ENCODE peak calls at places on chromosomes 5 and 9, in six cellular contexts. M is sigmoid colon, P is ovary, I is HepG2, Z is SK-N-SH, F is tibial nerve. E is an unnamed sample. For H3K27me3, the result is how much of the 10 kb centered on the place peaks cover.

GRCh38 chr9:106888992-106889631 is 26.1 kb downstream of the ZNF462 start:
- DNase-seq in F (no peak), I (no peak), M (no peak), Z (no peak), P (no peak), E (no peak)

GRCh38 chr5:66494437-66494836 is 101.8 kb upstream of the MAST4 start:
- DNase-seq in M (no peak), P (no peak), I (no peak), F (no peak), Z (no peak), E (no peak)

GRCh38 chr9:22084336-22085035 is 75.4 kb upstream of the CDKN2B start:
- DNase-seq in M (no peak), Z (no peak), F (no peak), I (peak), P (no peak), E (no peak)

GRCh38 chr5:37554938-37555337 is 175.8 kb downstream of the WDR70 start:
- DNase-seq in Z (peak), P (no peak), F (no peak), I (peak), M (no peak), E (no peak)

GRCh38 chr9:13942695-13943094 is 371.2 kb downstream of the NFIB start:
- DNase-seq in I (no peak), M (peak), P (no peak), F (no peak), Z (no peak), E (no peak)

GRCh38 chr9:3087697-3088096 is 243.8 kb upstream of the PUM3 start:
- DNase-seq in I (no peak), M (no peak), F (no peak), Z (no peak), P (no peak), E (no peak)

GRCh38 chr5:40630166-40630565 is 49.5 kb upstream of the PTGER4 start:
- DNase-seq in M (no peak), F (no peak), Z (no peak), I (no peak), P (no peak), E (no peak)

GRCh38 chr9:16659096-16659495 is 211.4 kb downstream of the BNC2 start:
- DNase-seq in Z (no peak), F (no peak), P (no peak), M (no peak), I (no peak), E (no peak)

GRCh38 chr9:4299006-4299795 is 667 bp downstream of the GLIS3 start:
- DNase-seq in P (peak), Z (peak), I (no peak), F (peak), M (peak), E (peak)

GRCh38 chr9:105295986-105296385 is 51.5 kb downstream of the SLC44A1 start:
- DNase-seq in P (no peak), Z (no peak), I (no peak), F (no peak), M (no peak), E (no peak)

GRCh38 chr5:123133438-123134100 is 44.5 kb downstream of the PRDM6 start:
- DNase-seq in M (no peak), P (no peak), I (no peak), F (no peak), Z (no peak), E (no peak)

GRCh38 chr9:14323969-14324366 is 10.0 kb upstream of the NFIB start:
- DNase-seq in Z (no peak), I (no peak), P (no peak), M (no peak), F (no peak), E (no peak)

GRCh38 chr5:161676109-161676508 is 9.4 kb upstream of the GABRA6 start:
- DNase-seq in P (no peak), M (no peak), F (no peak), Z (peak), I (peak), E (no peak)

GRCh38 chr5:71905804-71906711 is 187.0 kb downstream of the CARTPT start:
- DNase-seq in F (no peak), Z (peak), M (no peak), I (no peak), P (peak), E (no peak)

GRCh38 chr5:151199581-151200185 is 24.2 kb downstream of the CCDC69 start:
- DNase-seq in Z (no peak), F (no peak), I (no peak), M (no peak), P (no peak), E (no peak)

GRCh38 chr9:126474786-126475485 is 138.8 kb upstream of the LMX1B start:
- DNase-seq in M (no peak), P (no peak), F (no peak), Z (no peak), I (no peak), E (no peak)

GRCh38 chr9:32992596-32993238 is 8.7 kb downstream of the APTX start:
- DNase-seq in M (no peak), F (no peak), I (no peak), Z (no peak), P (no peak), E (no peak)

GRCh38 chr9:37903581-37903830 is 421 bp downstream of the SLC25A51 start:
- DNase-seq in P (no peak), M (peak), I (no peak), Z (no peak), F (no peak), E (no peak)

GRCh38 chr5:151005187-151005974 is 15.0 kb upstream of the GPX3 start:
- DNase-seq in P (peak), Z (no peak), M (peak), F (peak), I (peak), E (no peak)

GRCh38 chr5:38601133-38601842 is 44.8 kb upstream of the LIFR start:
- DNase-seq in Z (no peak), F (no peak), M (no peak), I (no peak), P (no peak), E (peak)

GRCh38 chr9:81979196-81979595 is 9.4 kb upstream of the SPATA31D1 start:
- DNase-seq in M (no peak), F (no peak), P (no peak), I (no peak), Z (no peak), E (no peak)

GRCh38 chr5:132260714-132261615 is 3.5 kb downstream of the PDLIM4 start:
- DNase-seq in P (peak), M (peak), F (peak), Z (no peak), I (no peak), E (peak)

GRCh38 chr9:136864996-136865767 is 926 bp downstream of the EDF1 start:
- DNase-seq in P (no peak), F (no peak), I (no peak), Z (no peak), M (no peak), E (no peak)

GRCh38 chr9:118961857-118962256 is 407.4 kb downstream of the BRINP1 start:
- DNase-seq in P (no peak), M (no peak), Z (no peak), F (no peak), I (no peak), E (no peak)

GRCh38 chr5:90409318-90410177 is at the start of gene CETN3:
- DNase-seq in P (peak), Z (peak), M (peak), F (peak), I (peak), E (peak)

GRCh38 chr5:116448450-116448849 is 126.2 kb downstream of the SEMA6A start:
- DNase-seq in F (no peak), I (peak), M (no peak), P (no peak), Z (peak), E (no peak)

GRCh38 chr9:106106396-106106795 is 412.1 kb downstream of the TMEM38B start:
- DNase-seq in I (no peak), M (no peak), F (no peak), Z (no peak), P (no peak), E (no peak)

GRCh38 chr9:127927457-127928231 is 2.9 kb downstream of the PIP5KL1 start:
- DNase-seq in F (no peak), M (no peak), Z (no peak), I (no peak), P (no peak), E (peak)

GRCh38 chr9:113985968-113986585 is 92.0 kb downstream of the AMBP start:
- DNase-seq in Z (no peak), M (no peak), F (no peak), P (no peak), I (no peak), E (no peak)

GRCh38 chr5:126370796-126371718 is 52.2 kb upstream of the GRAMD2B start:
- DNase-seq in M (no peak), Z (peak), F (no peak), I (peak), P (no peak), E (peak)

GRCh38 chr9:35605336-35606137 is 475 bp downstream of the TESK1 start:
- DNase-seq in I (no peak), M (peak), F (no peak), P (peak), Z (peak), E (no peak)

GRCh38 chr9:17135578-17135904 is 701 bp downstream of the CNTLN start:
- DNase-seq in I (no peak), F (peak), P (no peak), M (no peak), Z (no peak), E (no peak)

GRCh38 chr9:114054191-114054690 is 23.9 kb downstream of the AMBP start:
- DNase-seq in P (no peak), M (no peak), F (no peak), Z (no peak), I (no peak), E (no peak)

GRCh38 chr9:75552941-75553340 is 337.5 kb upstream of the PCSK5 start:
- DNase-seq in F (no peak), P (no peak), M (no peak), Z (no peak), I (no peak), E (no peak)

GRCh38 chr5:111530298-111530740 is 18.0 kb upstream of the STARD4 start:
- DNase-seq in P (no peak), F (no peak), I (peak), M (peak), Z (no peak), E (peak)

GRCh38 chr5:32174011-32174866 is at the start of gene GOLPH3:
- DNase-seq in F (peak), Z (peak), M (peak), I (peak), P (peak), E (peak)
- TF ChIP-seq EP300 in F (peak), Z (peak), M (no peak), I (no peak), P (no peak), E (no peak)

DNA sequence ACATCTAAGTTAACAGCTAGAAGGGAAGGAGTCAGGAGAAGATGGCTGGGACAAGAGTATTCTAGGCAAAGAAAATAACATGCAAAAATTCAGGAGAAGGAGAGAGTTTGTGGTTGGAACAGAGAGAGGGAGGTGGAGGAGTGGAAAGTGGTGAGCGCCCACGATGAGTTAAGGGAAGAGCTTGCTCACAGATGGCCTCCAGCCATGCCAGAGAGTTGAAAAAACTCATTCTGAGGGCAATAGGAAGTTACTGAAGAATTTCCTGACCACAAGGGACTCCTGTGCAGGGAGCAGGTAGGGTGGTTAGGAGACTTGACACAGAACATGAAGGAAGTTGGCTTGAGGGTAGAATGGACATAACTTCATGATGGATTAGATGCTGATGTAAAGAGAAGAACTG is 159.7 kb downstream of the DOCK2 start:
- DNase-seq in P (no peak), M (no peak), Z (no peak), I (no peak), F (no peak), E (no peak)
- H3K27me3 ChIP-seq in P (under half), M (under half), Z (under half), I (under half), F (under half), E (under half)

GRCh38 chr5:34525761-34526160 is 130.4 kb upstream of the RAI14 start:
- DNase-seq in M (no peak), Z (no peak), I (no peak), P (no peak), F (no peak), E (no peak)
- TF ChIP-seq EP300 in M (no peak), Z (no peak), I (no peak), P (no peak), F (no peak), E (no peak)

DNA sequence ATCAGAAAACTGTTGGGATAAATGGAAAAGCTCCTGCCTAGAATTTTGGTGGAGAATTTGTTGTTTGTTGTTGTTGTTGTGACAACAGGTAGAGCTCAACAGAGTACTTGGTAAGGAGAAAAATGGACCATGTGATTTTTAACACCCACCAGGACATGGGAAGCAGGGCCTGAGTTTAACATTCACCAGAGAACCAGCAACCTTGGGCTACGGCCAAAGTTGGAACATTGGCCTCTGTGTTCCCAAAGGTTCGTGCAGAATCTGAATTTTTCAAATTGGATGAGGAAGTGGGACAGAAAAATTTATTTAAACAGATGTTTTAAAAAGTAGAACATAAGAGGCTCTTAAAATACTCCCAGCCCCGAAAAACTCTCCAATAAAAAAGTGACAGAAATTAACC is 127.0 kb downstream of the GNA14 start:
- DNase-seq in M (peak), Z (no peak), P (peak), I (no peak), F (no peak), E (no peak)
- H3K27me3 ChIP-seq in M (under half), Z (under half), P (under half), I (under half), F (under half), E (under half)

DNA sequence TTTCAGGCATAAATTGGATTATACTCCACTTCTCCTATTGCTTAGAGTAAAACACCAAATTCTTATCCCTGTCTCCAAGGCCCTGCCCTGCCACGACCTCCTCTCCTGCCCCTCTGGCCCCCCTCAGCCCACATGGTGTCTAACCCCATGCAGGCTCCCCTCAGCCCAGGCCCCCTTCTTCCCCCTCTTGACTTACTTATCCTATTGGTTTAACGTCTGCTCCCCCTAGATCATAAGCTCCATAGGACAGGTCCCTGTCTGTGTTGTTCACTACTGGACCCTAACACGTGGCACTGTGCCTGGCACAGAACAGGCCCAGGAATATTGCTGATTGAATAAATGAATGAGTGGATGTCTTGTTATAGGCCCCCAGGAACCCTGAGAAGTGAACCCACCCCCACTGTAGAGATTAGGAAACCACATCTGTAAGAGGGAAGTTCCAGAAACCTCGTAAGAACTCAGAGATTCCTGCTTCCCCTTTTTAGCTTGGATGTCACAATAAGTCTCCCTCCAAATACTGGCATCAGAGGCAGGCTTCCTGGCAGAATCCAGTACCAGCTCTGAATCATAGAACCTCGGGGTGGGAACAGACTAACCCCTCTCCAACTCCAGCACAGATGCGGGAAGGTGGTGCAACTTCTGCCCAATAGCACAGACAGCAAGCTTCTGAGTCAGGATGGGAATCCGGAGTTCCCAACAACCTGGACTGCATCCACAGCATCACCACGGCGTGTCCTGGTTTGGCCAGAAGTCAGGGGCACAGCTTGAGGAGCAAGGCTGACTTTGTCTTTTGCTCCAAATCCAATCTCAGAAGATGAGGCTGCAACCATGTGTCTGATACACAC is 31.5 kb downstream of the HRH2 start:
- DNase-seq in I (no peak), Z (no peak), F (no peak), M (peak), P (no peak), E (no peak)
- TF ChIP-seq EP300 in I (no peak), Z (no peak), F (no peak), M (no peak), P (peak), E (no peak)

GRCh38 chr9:92949266-92949982 is 2.1 kb downstream of the FGD3 start:
- DNase-seq in Z (no peak), P (no peak), M (no peak), F (no peak), I (no peak), E (no peak)

GRCh38 chr9:92950359-92950955 is 3.1 kb downstream of the FGD3 start:
- DNase-seq in I (no peak), M (no peak), P (no peak), Z (no peak), F (no peak), E (no peak)

GRCh38 chr9:92954078-92954861 is 6.9 kb downstream of the FGD3 start:
- DNase-seq in I (no peak), F (no peak), Z (no peak), P (no peak), M (no peak), E (peak)

GRCh38 chr9:92952861-92953620 is 5.7 kb downstream of the FGD3 start:
- DNase-seq in Z (peak), M (no peak), P (no peak), I (no peak), F (no peak), E (no peak)

DNA sequence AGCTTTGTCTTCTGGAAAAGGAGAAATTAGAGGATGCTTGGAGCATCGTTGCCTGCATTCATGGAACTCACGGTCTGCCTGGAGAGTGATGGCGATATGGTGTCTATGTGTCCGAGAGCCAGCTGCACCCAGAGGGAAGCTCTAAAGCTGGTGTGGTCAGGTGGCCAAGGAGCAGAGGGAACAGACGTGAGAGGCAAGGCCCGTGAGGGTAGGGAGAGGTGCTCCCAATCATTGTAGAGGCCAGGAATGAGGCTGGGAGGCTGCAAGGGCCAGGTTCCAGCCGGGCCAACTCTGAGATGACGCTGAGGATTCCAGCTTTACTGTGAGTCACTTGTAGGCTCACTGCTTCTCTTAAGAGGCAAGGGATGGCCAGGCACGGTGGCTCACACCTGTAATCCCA is 7.6 kb downstream of the FGD3 start:
- DNase-seq in M (no peak), Z (no peak), F (no peak), P (no peak), I (no peak), E (no peak)
- H3K27me3 ChIP-seq in M (under half), Z (under half), F (under half), P (under half), I (under half), E (under half)

DNA sequence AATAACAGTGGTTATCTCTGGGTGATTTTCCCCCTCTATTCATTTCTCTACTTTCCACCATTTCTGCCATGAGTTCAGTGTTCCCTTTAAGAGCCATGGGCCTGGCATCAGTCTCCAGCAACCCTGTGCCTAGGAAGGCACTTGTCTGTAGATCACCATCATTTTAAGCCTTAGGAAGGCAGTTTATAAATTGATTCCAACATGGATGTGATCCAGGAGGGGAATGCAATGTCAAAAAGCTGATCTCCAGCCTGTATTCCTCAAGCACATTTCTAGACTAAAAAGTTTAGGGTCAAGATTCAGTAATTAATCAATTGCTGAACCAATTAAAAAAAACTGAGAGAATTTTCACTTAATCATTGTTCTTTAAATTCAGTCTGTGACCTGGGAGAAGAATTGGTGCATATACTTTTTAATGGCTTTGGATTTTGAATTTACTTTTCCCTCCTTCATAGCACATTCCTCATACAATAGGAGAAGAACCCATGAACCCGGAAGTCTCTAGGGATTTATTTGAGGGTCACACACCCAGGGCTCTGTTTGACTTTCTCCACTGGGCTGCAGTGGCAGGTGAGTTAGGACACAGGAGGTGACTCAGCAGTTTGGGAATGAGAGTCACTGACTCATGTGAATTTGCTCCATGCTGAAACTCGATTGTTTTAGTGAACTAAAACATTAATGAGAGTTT is 6.1 kb upstream of the ERMP1 start:
- DNase-seq in P (no peak), Z (no peak), F (no peak), M (no peak), I (peak), E (peak)
- TF ChIP-seq EP300 in P (no peak), Z (no peak), F (no peak), M (no peak), I (peak), E (no peak)

GRCh38 chr5:83422284-83422683 is 49.3 kb upstream of the VCAN start:
- DNase-seq in I (no peak), F (no peak), M (no peak), P (no peak), Z (no peak), E (no peak)
- H3K27me3 ChIP-seq in I (under half), F (under half), M (under half), P (under half), Z (under half), E (under half)